ENCODE peak calls at places on chromosomes 5 and 9, in seven cellular contexts. R is hepatocyte, K is astrocyte of the spinal cord, B is spleen, U is brain microvascular endothelial cell, Q is stomach, W is fibroblast of lung. O is an unnamed sample.

GRCh38 chr5:1144638-1145396 is 33.0 kb upstream of the SLC12A7 start:
- DNase-seq in U (no peak), B (no peak), Q (no peak), W (no peak), R (no peak), K (no peak), O (no peak)

GRCh38 chr5:148805323-148806290 is 20.8 kb upstream of the ADRB2 start:
- DNase-seq in K (peak; percentile 37), Q (no peak), U (no peak), B (peak; percentile 74), R (no peak), W (peak; percentile 74), O (peak; percentile 24)

GRCh38 chr5:136563489-136563888 is 198.1 kb upstream of the TRPC7 start:
- DNase-seq in Q (no peak), K (no peak), U (no peak), R (no peak), W (no peak), B (no peak), O (no peak)

GRCh38 chr9:75152416-75152815 is 64.1 kb downstream of the OSTF1 start:
- DNase-seq in R (no peak), B (no peak), K (no peak), W (no peak), U (no peak), Q (no peak), O (no peak)

GRCh38 chr9:116282598-116282997 is 129.0 kb downstream of the PAPPA start:
- DNase-seq in U (no peak), K (no peak), W (no peak), B (no peak), R (no peak), Q (no peak), O (no peak)

GRCh38 chr5:155125696-155126095 is 112.1 kb downstream of the KIF4B start:
- DNase-seq in R (no peak), K (no peak), U (no peak), Q (no peak), B (no peak), W (no peak), O (no peak)

GRCh38 chr5:10063997-10064396 is 185.7 kb downstream of the ATPSCKMT start:
- DNase-seq in R (no peak), W (no peak), B (no peak), Q (no peak), U (no peak), K (no peak), O (no peak)

GRCh38 chr5:120576588-120576987 is 112.5 kb downstream of the PRR16 start:
- DNase-seq in B (no peak), Q (no peak), K (no peak), R (no peak), W (no peak), U (no peak), O (no peak)

GRCh38 chr9:98607787-98608186 is 100.9 kb downstream of the GABBR2 start:
- DNase-seq in K (peak; percentile 71), W (peak; percentile 90), U (peak; percentile 64), B (no peak), Q (no peak), R (no peak), O (peak; percentile 85)

GRCh38 chr5:154077692-154078091 is 38.9 kb downstream of the MFAP3 start:
- DNase-seq in R (peak; percentile 43), U (no peak), B (no peak), Q (peak; percentile 67), K (peak; percentile 51), W (peak; percentile 74), O (peak; percentile 77)

GRCh38 chr5:95081500-95082355 is 203.2 kb downstream of the MCTP1 start:
- DNase-seq in B (peak; percentile 84), R (peak; percentile 66), U (peak; percentile 84), K (peak; percentile 90), W (peak; percentile 85), Q (peak; percentile 59), O (peak; percentile 89)

GRCh38 chr5:68320094-68320986 is 104.8 kb downstream of the PIK3R1 start:
- DNase-seq in W (no peak), R (no peak), K (no peak), Q (peak; percentile 51), B (no peak), U (no peak), O (no peak)

DNA sequence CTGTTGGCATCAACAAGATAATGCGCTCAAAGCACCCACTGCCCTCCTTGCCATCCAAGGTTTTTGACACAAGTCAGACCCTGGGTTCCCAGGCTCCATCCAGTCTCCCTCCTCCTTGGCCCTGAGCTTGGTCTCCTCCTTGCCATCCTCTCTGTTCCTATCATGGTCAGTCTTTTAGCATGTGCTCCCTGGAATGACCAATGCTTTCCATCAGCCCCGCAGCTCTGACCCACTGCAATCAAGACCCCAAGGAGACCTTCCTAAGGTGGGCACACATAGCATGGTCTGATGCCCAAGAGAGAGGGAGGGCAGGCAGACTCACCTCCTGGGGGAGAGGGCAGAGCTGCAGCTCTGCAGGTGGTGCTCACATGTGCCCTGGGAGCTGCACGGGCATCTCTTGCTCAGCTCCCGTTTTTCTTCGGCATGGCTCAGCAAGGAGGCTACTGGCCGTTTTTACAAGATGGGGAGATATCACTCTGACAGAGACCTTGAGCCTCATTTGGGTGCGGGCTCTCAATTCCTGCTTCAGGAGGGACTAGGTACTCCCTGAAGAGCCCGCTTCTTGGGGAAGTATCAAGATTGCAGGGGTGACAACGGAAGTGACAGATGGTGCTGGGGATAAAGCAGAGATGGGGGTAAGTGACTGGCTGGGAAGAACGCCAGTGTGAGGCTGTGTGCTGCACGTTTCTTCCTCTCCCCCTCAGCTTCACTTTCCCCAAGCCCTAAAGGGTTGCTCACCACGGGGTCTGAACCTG is 3.3 kb downstream of the SEPTIN8 start:
- DNase-seq in K (no peak), W (no peak), R (no peak), Q (no peak), U (no peak), B (no peak), O (no peak)
- H3K4me3 ChIP-seq in K (no peak overlapping the region), W (no peak overlapping the region), R (no peak overlapping the region), Q (no peak overlapping the region), U (no peak overlapping the region), B (no peak overlapping the region), O (no peak overlapping the region)

DNA sequence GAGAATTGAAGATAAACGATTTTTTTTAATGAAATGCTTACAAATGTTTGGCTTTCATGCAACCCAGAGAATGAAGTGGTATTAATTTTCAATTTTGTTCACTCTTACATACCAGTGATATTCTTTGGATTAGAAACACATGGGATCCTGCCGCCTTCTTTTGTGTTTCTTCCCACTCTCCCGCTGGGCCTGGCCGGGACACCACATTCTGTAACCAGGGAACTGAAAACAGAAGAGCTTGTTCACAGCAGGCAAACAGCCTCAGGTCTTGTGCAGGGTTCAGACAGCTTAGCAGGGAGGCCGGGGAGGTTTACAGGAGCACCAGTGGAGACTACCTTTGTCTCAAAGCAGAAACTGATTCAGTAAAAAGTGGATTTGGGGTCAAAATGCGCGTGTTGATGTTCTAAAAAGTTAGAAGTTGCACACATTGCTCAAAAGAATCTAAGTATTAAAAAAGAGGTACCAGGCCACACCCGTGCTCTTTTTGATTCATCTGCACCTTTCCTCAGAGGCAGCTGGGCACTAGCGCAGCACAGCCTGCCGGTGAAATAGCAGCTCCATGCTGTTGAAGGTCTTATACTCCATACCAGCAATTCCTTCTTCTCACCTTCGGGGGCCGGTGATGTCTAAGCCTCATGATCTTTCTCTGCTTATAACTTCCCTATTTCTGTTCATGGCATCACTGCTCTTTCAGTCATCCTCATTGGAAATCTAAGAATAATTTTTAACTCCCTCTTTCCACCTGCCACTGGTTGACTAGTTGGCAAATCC is 67.1 kb downstream of the GRAMD2B start:
- DNase-seq in R (no peak), Q (no peak), U (no peak), B (no peak), K (peak; percentile 94), W (peak; percentile 29), O (peak; percentile 66)
- TF ChIP-seq CTCF in R (peak; percentile 14), Q (no peak), U (peak; percentile 56), B (no peak), K (peak; percentile 45), W (no peak), O (peak; percentile 24)

GRCh38 chr9:133199648-133200321 is 9.3 kb downstream of the OBP2B start:
- DNase-seq in R (no peak), W (no peak), U (no peak), Q (no peak), K (no peak), B (peak; percentile 81), O (no peak)
- H3K4me3 ChIP-seq in R (no peak overlapping the region), W (no peak overlapping the region), U (no peak overlapping the region), Q (peak overlapping the region; percentile 18), K (no peak overlapping the region), B (peak overlapping the region; percentile 49), O (no peak overlapping the region)

DNA sequence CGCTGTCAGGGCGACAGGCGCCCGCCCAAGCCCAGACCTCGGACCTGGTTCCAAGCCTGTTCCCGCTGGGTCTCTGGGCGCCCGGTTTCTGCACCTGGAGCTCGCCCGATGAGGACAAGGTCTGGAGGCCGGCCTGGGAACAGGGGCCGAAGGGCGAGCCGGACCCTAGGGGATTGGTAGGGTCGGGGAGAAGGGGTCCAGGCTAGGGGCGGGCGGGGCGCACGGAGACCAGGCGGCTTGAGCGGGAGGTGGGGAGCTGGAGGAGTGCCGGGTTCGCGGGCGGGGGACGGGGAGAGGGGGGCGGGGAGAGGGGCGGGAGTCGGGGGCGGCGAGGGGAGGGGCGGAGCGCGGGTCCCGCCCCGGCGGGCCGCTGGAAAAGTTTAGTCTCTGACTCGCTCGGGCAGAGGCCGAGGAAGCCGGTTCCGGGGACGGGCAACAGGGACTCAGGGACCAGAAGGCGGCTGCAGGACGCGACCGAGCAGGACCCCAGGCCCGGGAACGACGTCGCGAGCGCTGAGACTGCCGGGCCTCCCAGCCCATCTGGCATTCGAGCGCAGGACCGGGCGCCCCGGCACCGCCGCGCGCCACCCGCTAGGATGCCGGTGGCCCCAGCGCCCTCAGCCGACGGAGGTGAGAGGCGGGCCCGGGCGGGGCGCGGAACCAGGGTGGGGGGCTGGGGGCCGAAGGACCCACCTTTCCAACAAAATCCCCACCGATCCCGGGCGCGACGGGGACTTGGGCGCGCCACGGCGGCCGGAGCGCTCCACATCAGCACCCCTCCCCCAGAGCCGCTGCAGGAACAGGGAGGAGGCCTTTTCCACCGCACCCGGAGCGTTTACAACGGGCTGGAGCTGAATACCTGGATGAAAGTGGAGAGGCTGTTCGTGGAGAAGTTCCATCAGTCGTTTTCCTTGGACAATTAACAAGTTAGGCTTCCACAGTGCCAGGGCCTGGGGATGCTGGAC is at the start of gene S1PR3:
- DNase-seq in U (no peak), B (peak; percentile 83), Q (peak; percentile 64), W (peak; percentile 45), K (peak; percentile 46), R (peak; percentile 77), O (peak; percentile 32)
- TF ChIP-seq CTCF in U (no peak), B (no peak), Q (no peak), W (no peak), K (no peak), R (peak; percentile 17), O (peak; percentile 14)

GRCh38 chr5:143400541-143401252 is 2.8 kb downstream of the NR3C1 start:
- DNase-seq in U (no peak), B (no peak), R (no peak), W (peak; percentile 39), K (peak; percentile 60), Q (no peak), O (peak; percentile 68)
- H3K4me3 ChIP-seq in U (peak overlapping the region; percentile 80), B (peak overlapping the region; percentile 88), R (peak overlapping the region; percentile 98), W (peak overlapping the region; percentile 100), K (peak overlapping the region; percentile 84), Q (peak overlapping the region; percentile 79), O (peak overlapping the region; percentile 69)